ENCODE peak calls at places on chromosomes 12 and 14, in six cellular contexts. One of them, this sample, is unnamed. For H3K9me2, the result is how much of the 10 kb centered on the place peaks cover.

GRCh38 chr12:4274396-4274959 is 916 bp downstream of the CCND2 start:
- DNase-seq in MM.1S: no peak
- DNase-seq in HCT116: no peak
- DNase-seq in PC-3: no peak
- DNase-seq in hepatocyte: peak
- DNase-seq in GM23338: peak
- DNase-seq in this sample: no peak

GRCh38 chr14:43338713-43339112 is 1168.4 kb downstream of the FSCB start:
- DNase-seq in MM.1S: no peak
- DNase-seq in HCT116: no peak
- DNase-seq in PC-3: no peak
- DNase-seq in hepatocyte: no peak
- DNase-seq in GM23338: no peak
- DNase-seq in this sample: no peak

GRCh38 chr14:66752109-66752508 is 244.2 kb downstream of the GPHN start:
- DNase-seq in MM.1S: no peak
- DNase-seq in HCT116: no peak
- DNase-seq in PC-3: no peak
- DNase-seq in hepatocyte: no peak
- DNase-seq in GM23338: no peak
- DNase-seq in this sample: no peak

GRCh38 chr12:113688313-113688712 is 216.6 kb upstream of the LHX5 start:
- DNase-seq in MM.1S: no peak
- DNase-seq in HCT116: no peak
- DNase-seq in PC-3: no peak
- DNase-seq in hepatocyte: no peak
- DNase-seq in GM23338: no peak
- DNase-seq in this sample: no peak

GRCh38 chr14:22071001-22071400 is 397.4 kb upstream of the OR4E1 start:
- DNase-seq in MM.1S: peak
- DNase-seq in HCT116: no peak
- DNase-seq in PC-3: no peak
- DNase-seq in hepatocyte: no peak
- DNase-seq in GM23338: no peak
- DNase-seq in this sample: no peak

GRCh38 chr14:80455031-80455430 is 243.7 kb upstream of the DIO2 start:
- DNase-seq in MM.1S: no peak
- DNase-seq in HCT116: no peak
- DNase-seq in PC-3: no peak
- DNase-seq in hepatocyte: no peak
- DNase-seq in GM23338: peak
- DNase-seq in this sample: no peak

GRCh38 chr14:51008416-51008815 is 64.1 kb upstream of the PYGL start:
- DNase-seq in MM.1S: no peak
- DNase-seq in HCT116: no peak
- DNase-seq in PC-3: no peak
- DNase-seq in hepatocyte: no peak
- DNase-seq in GM23338: no peak
- DNase-seq in this sample: no peak

GRCh38 chr12:114476159-114476558 is 70.2 kb upstream of the TBX5 start:
- DNase-seq in MM.1S: no peak
- DNase-seq in HCT116: peak
- DNase-seq in PC-3: peak
- DNase-seq in hepatocyte: peak
- DNase-seq in GM23338: peak
- DNase-seq in this sample: no peak

GRCh38 chr12:68440068-68440581 is 108.0 kb upstream of the MDM1 start:
- DNase-seq in MM.1S: no peak
- DNase-seq in HCT116: no peak
- DNase-seq in PC-3: peak
- DNase-seq in hepatocyte: no peak
- DNase-seq in GM23338: no peak
- DNase-seq in this sample: peak

GRCh38 chr12:94873368-94874085 is 130.0 kb downstream of the NDUFA12 start:
- DNase-seq in MM.1S: peak
- DNase-seq in HCT116: no peak
- DNase-seq in PC-3: no peak
- DNase-seq in hepatocyte: peak
- DNase-seq in GM23338: peak
- DNase-seq in this sample: no peak

GRCh38 chr12:104280703-104281458 is 22.7 kb upstream of the EID3 start:
- DNase-seq in MM.1S: no peak
- DNase-seq in HCT116: peak
- DNase-seq in PC-3: peak
- DNase-seq in hepatocyte: peak
- DNase-seq in GM23338: no peak
- DNase-seq in this sample: no peak

GRCh38 chr12:117141097-117141898 is 42.1 kb upstream of the TESC start:
- DNase-seq in MM.1S: no peak
- DNase-seq in HCT116: no peak
- DNase-seq in PC-3: no peak
- DNase-seq in hepatocyte: no peak
- DNase-seq in GM23338: peak
- DNase-seq in this sample: no peak

GRCh38 chr14:91405241-91405721 is 12.3 kb downstream of the CCDC88C start:
- DNase-seq in MM.1S: no peak
- DNase-seq in HCT116: no peak
- DNase-seq in PC-3: no peak
- DNase-seq in hepatocyte: no peak
- DNase-seq in GM23338: no peak
- DNase-seq in this sample: no peak

GRCh38 chr14:89457007-89457406 is 40.0 kb upstream of the FOXN3 start:
- DNase-seq in MM.1S: no peak
- DNase-seq in HCT116: no peak
- DNase-seq in PC-3: no peak
- DNase-seq in hepatocyte: no peak
- DNase-seq in GM23338: no peak
- DNase-seq in this sample: no peak

GRCh38 chr14:64508215-64508776 is 3.7 kb downstream of the ZBTB1 start:
- DNase-seq in MM.1S: peak
- DNase-seq in HCT116: no peak
- DNase-seq in PC-3: no peak
- DNase-seq in hepatocyte: no peak
- DNase-seq in GM23338: no peak
- DNase-seq in this sample: no peak

GRCh38 chr12:47121146-47121545 is 41.4 kb upstream of the AMIGO2 start:
- DNase-seq in MM.1S: no peak
- DNase-seq in HCT116: no peak
- DNase-seq in PC-3: peak
- DNase-seq in hepatocyte: no peak
- DNase-seq in GM23338: no peak
- DNase-seq in this sample: no peak

GRCh38 chr14:51018521-51018920 is 74.2 kb upstream of the PYGL start:
- DNase-seq in MM.1S: no peak
- DNase-seq in HCT116: no peak
- DNase-seq in PC-3: no peak
- DNase-seq in hepatocyte: no peak
- DNase-seq in GM23338: no peak
- DNase-seq in this sample: no peak

GRCh38 chr14:99562848-99563748 is 40.9 kb downstream of the CCDC85C start:
- DNase-seq in MM.1S: no peak
- DNase-seq in HCT116: no peak
- DNase-seq in PC-3: peak
- DNase-seq in hepatocyte: peak
- DNase-seq in GM23338: peak
- DNase-seq in this sample: peak
- TF ChIP-seq CTCF in MM.1S: no peak
- TF ChIP-seq CTCF in HCT116: no peak
- TF ChIP-seq CTCF in PC-3: peak
- TF ChIP-seq CTCF in hepatocyte: peak
- TF ChIP-seq CTCF in GM23338: peak
- TF ChIP-seq CTCF in this sample: peak

DNA sequence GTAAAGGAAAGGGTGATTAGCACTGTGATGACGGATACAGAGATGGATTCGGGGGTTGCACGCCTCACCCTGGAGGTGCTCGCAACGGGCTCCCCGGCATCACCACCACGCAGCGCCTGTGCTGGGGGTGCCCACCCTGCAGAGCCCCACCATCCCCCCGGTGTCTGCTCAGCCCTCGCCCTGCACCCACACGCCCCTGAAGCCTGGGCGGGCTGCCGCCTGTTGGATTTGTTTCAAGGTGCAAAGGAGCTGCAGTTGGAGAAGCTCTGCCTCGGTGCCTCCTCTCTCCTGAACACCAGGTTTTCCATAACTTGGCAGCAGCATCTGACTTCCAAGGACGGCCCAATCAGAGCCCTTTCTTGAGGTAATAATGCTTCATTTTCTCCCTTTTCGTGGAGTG is 106.1 kb upstream of the TMEM132D start:
- DNase-seq in MM.1S: no peak
- DNase-seq in HCT116: no peak
- DNase-seq in PC-3: no peak
- DNase-seq in hepatocyte: no peak
- DNase-seq in GM23338: no peak
- DNase-seq in this sample: no peak
- H3K9me2 ChIP-seq in MM.1S: under half
- H3K9me2 ChIP-seq in HCT116: under half
- H3K9me2 ChIP-seq in PC-3: under half
- H3K9me2 ChIP-seq in hepatocyte: under half
- H3K9me2 ChIP-seq in GM23338: under half
- H3K9me2 ChIP-seq in this sample: under half

GRCh38 chr12:6699259-6699988 is 1.2 kb downstream of the PIANP start:
- DNase-seq in MM.1S: no peak
- DNase-seq in HCT116: no peak
- DNase-seq in PC-3: no peak
- DNase-seq in hepatocyte: no peak
- DNase-seq in GM23338: no peak
- DNase-seq in this sample: no peak
- TF ChIP-seq EZH2 in MM.1S: peak
- TF ChIP-seq EZH2 in HCT116: no peak
- TF ChIP-seq EZH2 in PC-3: no peak
- TF ChIP-seq EZH2 in hepatocyte: peak
- TF ChIP-seq EZH2 in GM23338: no peak
- TF ChIP-seq EZH2 in this sample: no peak

GRCh38 chr14:79011091-79011919 is 841.1 kb downstream of the NRXN3 start:
- DNase-seq in MM.1S: no peak
- DNase-seq in HCT116: no peak
- DNase-seq in PC-3: peak
- DNase-seq in hepatocyte: peak
- DNase-seq in GM23338: peak
- DNase-seq in this sample: peak
- TF ChIP-seq CTCF in MM.1S: peak
- TF ChIP-seq CTCF in HCT116: peak
- TF ChIP-seq CTCF in PC-3: peak
- TF ChIP-seq CTCF in hepatocyte: peak
- TF ChIP-seq CTCF in GM23338: peak
- TF ChIP-seq CTCF in this sample: peak

This sample was measured in PC-9.